ENCODE peak calls at places on chromosomes 6 and 20, in six cellular contexts. One of them, this sample, is unnamed.

GRCh38 chr6:139135578-139136545 is 982 bp downstream of the HECA start:
- DNase-seq in HCT116: no peak
- DNase-seq in heart left ventricle: peak
- DNase-seq in bronchial epithelial cell: no peak
- DNase-seq in neural progenitor cell: peak
- DNase-seq in AG04450: no peak
- DNase-seq in this sample: peak

GRCh38 chr6:7190791-7191190 is 83.0 kb downstream of the RREB1 start:
- DNase-seq in HCT116: no peak
- DNase-seq in neural progenitor cell: no peak
- DNase-seq in AG04450: no peak
- DNase-seq in heart left ventricle: no peak
- DNase-seq in bronchial epithelial cell: no peak
- DNase-seq in this sample: no peak

GRCh38 chr6:131770776-131771175 is 37.0 kb upstream of the ENPP1 start:
- DNase-seq in HCT116: no peak
- DNase-seq in neural progenitor cell: no peak
- DNase-seq in heart left ventricle: no peak
- DNase-seq in AG04450: no peak
- DNase-seq in bronchial epithelial cell: no peak
- DNase-seq in this sample: no peak

GRCh38 chr20:34040300-34041015 is 46.7 kb downstream of the RALY start:
- DNase-seq in bronchial epithelial cell: no peak
- DNase-seq in heart left ventricle: no peak
- DNase-seq in AG04450: no peak
- DNase-seq in HCT116: no peak
- DNase-seq in neural progenitor cell: no peak
- DNase-seq in this sample: no peak

GRCh38 chr6:8556370-8557018 is 121.1 kb upstream of the SLC35B3 start:
- DNase-seq in AG04450: no peak
- DNase-seq in bronchial epithelial cell: peak
- DNase-seq in heart left ventricle: no peak
- DNase-seq in HCT116: peak
- DNase-seq in neural progenitor cell: no peak
- DNase-seq in this sample: peak

GRCh38 chr6:5904527-5904926 is 102.2 kb downstream of the NRN1 start:
- DNase-seq in bronchial epithelial cell: no peak
- DNase-seq in neural progenitor cell: no peak
- DNase-seq in AG04450: no peak
- DNase-seq in heart left ventricle: no peak
- DNase-seq in HCT116: no peak
- DNase-seq in this sample: no peak

GRCh38 chr6:32483968-32484613 is 44.4 kb downstream of the HLA-DRA start:
- DNase-seq in AG04450: no peak
- DNase-seq in neural progenitor cell: no peak
- DNase-seq in heart left ventricle: peak
- DNase-seq in bronchial epithelial cell: no peak
- DNase-seq in HCT116: no peak
- DNase-seq in this sample: no peak

GRCh38 chr20:40160151-40160550 is 528.9 kb downstream of the MAFB start:
- DNase-seq in heart left ventricle: no peak
- DNase-seq in bronchial epithelial cell: peak
- DNase-seq in HCT116: peak
- DNase-seq in AG04450: no peak
- DNase-seq in neural progenitor cell: peak
- DNase-seq in this sample: peak

GRCh38 chr6:23692184-23692583 is 433.8 kb upstream of the NRSN1 start:
- DNase-seq in HCT116: no peak
- DNase-seq in bronchial epithelial cell: peak
- DNase-seq in AG04450: no peak
- DNase-seq in heart left ventricle: no peak
- DNase-seq in neural progenitor cell: no peak
- DNase-seq in this sample: no peak

GRCh38 chr6:161415302-161415855 is 141.5 kb upstream of the AGPAT4 start:
- DNase-seq in HCT116: no peak
- DNase-seq in bronchial epithelial cell: no peak
- DNase-seq in AG04450: no peak
- DNase-seq in neural progenitor cell: no peak
- DNase-seq in heart left ventricle: no peak
- DNase-seq in this sample: no peak

GRCh38 chr20:44495802-44496481 is 20.3 kb downstream of the TTPAL start:
- DNase-seq in heart left ventricle: no peak
- DNase-seq in AG04450: peak
- DNase-seq in neural progenitor cell: no peak
- DNase-seq in HCT116: peak
- DNase-seq in bronchial epithelial cell: peak
- DNase-seq in this sample: peak

GRCh38 chr20:64073476-64074183 is 5.7 kb downstream of the RGS19 start:
- DNase-seq in HCT116: no peak
- DNase-seq in heart left ventricle: no peak
- DNase-seq in AG04450: no peak
- DNase-seq in neural progenitor cell: no peak
- DNase-seq in bronchial epithelial cell: no peak
- DNase-seq in this sample: no peak

GRCh38 chr6:120556491-120556890 is 777.8 kb downstream of the TBC1D32 start:
- DNase-seq in AG04450: no peak
- DNase-seq in bronchial epithelial cell: peak
- DNase-seq in heart left ventricle: no peak
- DNase-seq in HCT116: no peak
- DNase-seq in neural progenitor cell: no peak
- DNase-seq in this sample: no peak

GRCh38 chr6:24154121-24154520 is 28.1 kb downstream of the NRSN1 start:
- DNase-seq in AG04450: no peak
- DNase-seq in HCT116: no peak
- DNase-seq in heart left ventricle: no peak
- DNase-seq in bronchial epithelial cell: peak
- DNase-seq in neural progenitor cell: no peak
- DNase-seq in this sample: no peak

GRCh38 chr6:98946266-98946817 is 1.4 kb downstream of the FBXL4 start:
- DNase-seq in heart left ventricle: no peak
- DNase-seq in HCT116: no peak
- DNase-seq in bronchial epithelial cell: no peak
- DNase-seq in AG04450: no peak
- DNase-seq in neural progenitor cell: no peak
- DNase-seq in this sample: no peak

GRCh38 chr6:150336299-150336698 is 32.5 kb upstream of the IYD start:
- DNase-seq in neural progenitor cell: peak
- DNase-seq in heart left ventricle: no peak
- DNase-seq in bronchial epithelial cell: peak
- DNase-seq in HCT116: peak
- DNase-seq in AG04450: no peak
- DNase-seq in this sample: no peak

GRCh38 chr6:1575213-1576041 is 34.3 kb upstream of the FOXC1 start:
- DNase-seq in heart left ventricle: peak
- DNase-seq in AG04450: no peak
- DNase-seq in HCT116: no peak
- DNase-seq in neural progenitor cell: no peak
- DNase-seq in bronchial epithelial cell: no peak
- DNase-seq in this sample: peak

GRCh38 chr6:90458353-90459224 is 128.3 kb downstream of the MAP3K7 start:
- DNase-seq in HCT116: no peak
- DNase-seq in bronchial epithelial cell: peak
- DNase-seq in neural progenitor cell: no peak
- DNase-seq in AG04450: no peak
- DNase-seq in heart left ventricle: no peak
- DNase-seq in this sample: peak

GRCh38 chr20:57573893-57574292 is 13.0 kb downstream of the PCK1 start:
- DNase-seq in HCT116: no peak
- DNase-seq in AG04450: no peak
- DNase-seq in bronchial epithelial cell: no peak
- DNase-seq in heart left ventricle: no peak
- DNase-seq in neural progenitor cell: no peak
- DNase-seq in this sample: no peak

GRCh38 chr20:57570898-57571297 is 10.0 kb downstream of the PCK1 start:
- DNase-seq in HCT116: no peak
- DNase-seq in AG04450: no peak
- DNase-seq in heart left ventricle: no peak
- DNase-seq in bronchial epithelial cell: no peak
- DNase-seq in neural progenitor cell: no peak
- DNase-seq in this sample: no peak

GRCh38 chr20:57574954-57575353 is 14.0 kb downstream of the PCK1 start:
- DNase-seq in heart left ventricle: no peak
- DNase-seq in neural progenitor cell: no peak
- DNase-seq in HCT116: no peak
- DNase-seq in bronchial epithelial cell: no peak
- DNase-seq in AG04450: no peak
- DNase-seq in this sample: no peak

GRCh38 chr20:57576002-57576401 is 15.1 kb downstream of the PCK1 start:
- DNase-seq in AG04450: no peak
- DNase-seq in neural progenitor cell: no peak
- DNase-seq in bronchial epithelial cell: no peak
- DNase-seq in HCT116: no peak
- DNase-seq in heart left ventricle: no peak
- DNase-seq in this sample: no peak

DNA sequence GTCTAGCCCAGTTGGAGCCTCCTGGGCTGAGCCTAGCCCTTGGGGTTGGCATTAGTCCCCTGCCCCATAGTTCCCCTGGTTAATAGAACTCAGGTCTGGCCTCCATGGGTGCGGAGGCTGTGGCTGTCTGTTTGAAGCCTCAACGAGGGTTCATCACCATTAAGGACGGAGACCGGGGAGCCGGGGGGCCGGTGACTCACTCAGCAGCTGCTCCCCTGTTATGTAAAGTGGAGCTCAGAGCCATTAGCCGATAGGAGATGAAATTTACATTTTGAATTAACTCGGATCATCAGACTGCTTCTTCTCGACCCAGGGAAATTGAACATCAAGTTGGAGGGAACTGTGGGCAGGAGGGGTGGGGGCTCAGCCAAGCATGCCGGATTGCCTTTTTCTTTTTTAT is 12.3 kb downstream of the PCK1 start:
- DNase-seq in heart left ventricle: no peak
- DNase-seq in HCT116: no peak
- DNase-seq in neural progenitor cell: no peak
- DNase-seq in AG04450: no peak
- DNase-seq in bronchial epithelial cell: no peak
- DNase-seq in this sample: no peak
- H3K4me3 ChIP-seq in heart left ventricle: no peak
- H3K4me3 ChIP-seq in HCT116: no peak
- H3K4me3 ChIP-seq in neural progenitor cell: no peak
- H3K4me3 ChIP-seq in AG04450: no peak
- H3K4me3 ChIP-seq in bronchial epithelial cell: no peak
- H3K4me3 ChIP-seq in this sample: no peak

GRCh38 chr6:27867941-27868705 is 44.1 kb downstream of the OR2B2 start:
- DNase-seq in heart left ventricle: no peak
- DNase-seq in AG04450: no peak
- DNase-seq in bronchial epithelial cell: no peak
- DNase-seq in HCT116: no peak
- DNase-seq in neural progenitor cell: no peak
- DNase-seq in this sample: no peak
- H3K4me3 ChIP-seq in heart left ventricle: peak
- H3K4me3 ChIP-seq in AG04450: no peak
- H3K4me3 ChIP-seq in bronchial epithelial cell: peak
- H3K4me3 ChIP-seq in HCT116: no peak
- H3K4me3 ChIP-seq in neural progenitor cell: peak
- H3K4me3 ChIP-seq in this sample: no peak

DNA sequence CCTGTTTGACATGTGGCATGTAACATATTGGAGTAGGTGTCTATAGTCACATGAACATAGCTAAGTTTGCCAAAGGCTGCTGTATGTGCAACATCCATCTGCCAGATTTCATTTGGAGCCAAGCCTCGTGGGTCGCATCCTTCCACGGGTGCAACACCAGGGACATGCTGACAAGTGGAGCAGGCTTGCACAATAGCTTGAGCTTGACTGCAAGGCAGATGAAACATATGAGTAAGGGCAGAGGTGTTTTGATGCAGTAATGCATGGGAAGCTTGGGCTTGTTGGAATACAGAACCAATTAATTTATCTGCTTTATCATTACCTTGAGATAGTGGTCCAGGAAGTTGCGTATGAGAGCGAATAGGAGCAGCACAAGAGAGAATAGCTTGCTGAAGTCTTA is 74.1 kb upstream of the BTN3A2 start:
- DNase-seq in AG04450: no peak
- DNase-seq in heart left ventricle: no peak
- DNase-seq in neural progenitor cell: no peak
- DNase-seq in bronchial epithelial cell: peak
- DNase-seq in HCT116: no peak
- DNase-seq in this sample: no peak
- H3K4me3 ChIP-seq in AG04450: no peak
- H3K4me3 ChIP-seq in heart left ventricle: no peak
- H3K4me3 ChIP-seq in neural progenitor cell: no peak
- H3K4me3 ChIP-seq in bronchial epithelial cell: no peak
- H3K4me3 ChIP-seq in HCT116: no peak
- H3K4me3 ChIP-seq in this sample: no peak

DNA sequence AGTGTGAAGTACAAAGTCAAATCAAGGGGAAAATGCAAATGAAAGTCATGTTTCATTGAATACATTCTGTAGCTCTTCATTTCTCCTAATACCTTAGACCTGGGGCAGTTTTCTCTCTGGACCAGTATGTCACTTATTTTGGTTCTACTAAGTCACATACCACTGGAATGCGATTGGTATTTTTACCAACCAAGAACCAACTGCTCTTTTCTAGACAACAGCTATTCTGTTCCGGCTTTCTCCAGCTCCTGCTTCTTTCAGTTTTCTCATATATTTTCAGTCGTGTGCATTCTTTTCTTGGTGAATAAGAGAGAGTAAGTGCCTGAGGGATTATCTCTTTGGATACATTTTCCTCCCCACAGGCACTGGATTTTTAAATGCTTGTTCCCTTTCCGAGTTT is 39.2 kb upstream of the SPACA1 start:
- DNase-seq in neural progenitor cell: no peak
- DNase-seq in heart left ventricle: no peak
- DNase-seq in bronchial epithelial cell: no peak
- DNase-seq in AG04450: no peak
- DNase-seq in HCT116: no peak
- DNase-seq in this sample: peak
- H3K4me3 ChIP-seq in neural progenitor cell: no peak
- H3K4me3 ChIP-seq in heart left ventricle: no peak
- H3K4me3 ChIP-seq in bronchial epithelial cell: no peak
- H3K4me3 ChIP-seq in AG04450: no peak
- H3K4me3 ChIP-seq in HCT116: no peak
- H3K4me3 ChIP-seq in this sample: no peak

This sample was measured in fibroblast of pulmonary artery.